ENCODE peak calls at places on chromosomes 12 and 14, in eight cellular contexts. One of them, this sample, is unnamed.

GRCh38 chr14:68978550-68978911 is 571 bp downstream of the ACTN1 start:
- DNase-seq in mesenchymal stem cell: peak; percentile 62
- DNase-seq in left cardiac atrium: peak; percentile 71
- DNase-seq in nucleus accumbens: no peak
- DNase-seq in kidney: peak; percentile 89
- DNase-seq in psoas muscle: peak; percentile 77
- DNase-seq in NCI-H774: no peak
- DNase-seq in left ventricle myocardium inferior: peak; percentile 71
- DNase-seq in this sample: peak; percentile 20

GRCh38 chr12:30794591-30795409 is 40.0 kb upstream of the CAPRIN2 start:
- DNase-seq in mesenchymal stem cell: peak; percentile 81
- DNase-seq in left cardiac atrium: peak; percentile 65
- DNase-seq in nucleus accumbens: no peak
- DNase-seq in kidney: no peak
- DNase-seq in psoas muscle: no peak
- DNase-seq in NCI-H774: no peak
- DNase-seq in left ventricle myocardium inferior: no peak
- DNase-seq in this sample: no peak

GRCh38 chr12:45379261-45379660 is 163.4 kb downstream of the ANO6 start:
- DNase-seq in mesenchymal stem cell: no peak
- DNase-seq in left cardiac atrium: no peak
- DNase-seq in nucleus accumbens: no peak
- DNase-seq in kidney: no peak
- DNase-seq in psoas muscle: no peak
- DNase-seq in NCI-H774: no peak
- DNase-seq in left ventricle myocardium inferior: no peak
- DNase-seq in this sample: no peak

GRCh38 chr12:51341259-51342007 is 5.0 kb downstream of the CELA1 start:
- DNase-seq in mesenchymal stem cell: peak; percentile 76
- DNase-seq in left cardiac atrium: peak; percentile 51
- DNase-seq in nucleus accumbens: peak; percentile 55
- DNase-seq in kidney: no peak
- DNase-seq in psoas muscle: peak; percentile 73
- DNase-seq in NCI-H774: peak; percentile 63
- DNase-seq in left ventricle myocardium inferior: peak; percentile 30
- DNase-seq in this sample: peak; percentile 34

GRCh38 chr14:100692859-100693558 is 33.7 kb upstream of the DLK1 start:
- DNase-seq in mesenchymal stem cell: peak; percentile 98
- DNase-seq in left cardiac atrium: no peak
- DNase-seq in nucleus accumbens: no peak
- DNase-seq in kidney: no peak
- DNase-seq in psoas muscle: no peak
- DNase-seq in NCI-H774: peak; percentile 75
- DNase-seq in left ventricle myocardium inferior: no peak
- DNase-seq in this sample: no peak

GRCh38 chr12:3216726-3217682 is 139.8 kb downstream of the TSPAN9 start:
- DNase-seq in mesenchymal stem cell: peak; percentile 92
- DNase-seq in left cardiac atrium: peak; percentile 70
- DNase-seq in nucleus accumbens: no peak
- DNase-seq in kidney: no peak
- DNase-seq in psoas muscle: no peak
- DNase-seq in NCI-H774: no peak
- DNase-seq in left ventricle myocardium inferior: no peak
- DNase-seq in this sample: no peak

GRCh38 chr12:47900480-47901129 is 4.2 kb downstream of the VDR start:
- DNase-seq in mesenchymal stem cell: peak; percentile 60
- DNase-seq in left cardiac atrium: no peak
- DNase-seq in nucleus accumbens: no peak
- DNase-seq in kidney: no peak
- DNase-seq in psoas muscle: no peak
- DNase-seq in NCI-H774: peak; percentile 29
- DNase-seq in left ventricle myocardium inferior: no peak
- DNase-seq in this sample: no peak

GRCh38 chr12:39420043-39420442 is 22.9 kb downstream of the KIF21A start:
- DNase-seq in mesenchymal stem cell: no peak
- DNase-seq in left cardiac atrium: no peak
- DNase-seq in nucleus accumbens: no peak
- DNase-seq in kidney: no peak
- DNase-seq in psoas muscle: no peak
- DNase-seq in NCI-H774: no peak
- DNase-seq in left ventricle myocardium inferior: no peak
- DNase-seq in this sample: no peak

GRCh38 chr12:20588057-20588456 is 107.1 kb upstream of the SLCO1C1 start:
- DNase-seq in mesenchymal stem cell: no peak
- DNase-seq in left cardiac atrium: no peak
- DNase-seq in nucleus accumbens: peak; percentile 20
- DNase-seq in kidney: no peak
- DNase-seq in psoas muscle: no peak
- DNase-seq in NCI-H774: no peak
- DNase-seq in left ventricle myocardium inferior: no peak
- DNase-seq in this sample: peak; percentile 25

GRCh38 chr14:34453226-34453625 is 8.8 kb downstream of the SPTSSA start:
- DNase-seq in mesenchymal stem cell: no peak
- DNase-seq in left cardiac atrium: no peak
- DNase-seq in nucleus accumbens: no peak
- DNase-seq in kidney: no peak
- DNase-seq in psoas muscle: no peak
- DNase-seq in NCI-H774: no peak
- DNase-seq in left ventricle myocardium inferior: no peak
- DNase-seq in this sample: no peak

This sample was measured in anterior cingulate cortex.